ENCODE peak calls at places on chromosomes 4 and X, in ten cellular contexts. One of them, this sample, is unnamed.

GRCh38 chr4:68466185-68466584 is 18.9 kb downstream of the TMPRSS11E start:
- DNase-seq in SK-N-SH: no peak
- DNase-seq in K562: no peak
- DNase-seq in sigmoid colon: no peak
- DNase-seq in HCT116: peak
- DNase-seq in GM12892: no peak
- DNase-seq in H1: no peak
- DNase-seq in HepG2: no peak
- DNase-seq in breast epithelium: no peak
- DNase-seq in GM12891: no peak
- DNase-seq in this sample: no peak

GRCh38 chr4:107945809-107946208 is 14.5 kb downstream of the CYP2U1 start:
- DNase-seq in sigmoid colon: no peak
- DNase-seq in K562: no peak
- DNase-seq in H1: no peak
- DNase-seq in breast epithelium: no peak
- DNase-seq in HepG2: no peak
- DNase-seq in GM12892: no peak
- DNase-seq in GM12891: no peak
- DNase-seq in SK-N-SH: no peak
- DNase-seq in HCT116: no peak
- DNase-seq in this sample: no peak

GRCh38 chr4:88791274-88791673 is 93.6 kb upstream of the NAP1L5 start:
- DNase-seq in SK-N-SH: no peak
- DNase-seq in GM12891: no peak
- DNase-seq in HepG2: peak
- DNase-seq in K562: peak
- DNase-seq in HCT116: peak
- DNase-seq in H1: no peak
- DNase-seq in breast epithelium: no peak
- DNase-seq in sigmoid colon: no peak
- DNase-seq in GM12892: no peak
- DNase-seq in this sample: no peak

GRCh38 chr4:610411-611261 is 14.7 kb upstream of the PDE6B start:
- DNase-seq in H1: no peak
- DNase-seq in HCT116: no peak
- DNase-seq in sigmoid colon: no peak
- DNase-seq in K562: no peak
- DNase-seq in GM12891: no peak
- DNase-seq in breast epithelium: no peak
- DNase-seq in SK-N-SH: no peak
- DNase-seq in GM12892: no peak
- DNase-seq in HepG2: no peak
- DNase-seq in this sample: peak

GRCh38 chr4:183533698-183534097 is 28.8 kb downstream of the ING2 start:
- DNase-seq in GM12892: no peak
- DNase-seq in HCT116: no peak
- DNase-seq in breast epithelium: no peak
- DNase-seq in K562: peak
- DNase-seq in sigmoid colon: no peak
- DNase-seq in GM12891: no peak
- DNase-seq in HepG2: no peak
- DNase-seq in H1: no peak
- DNase-seq in SK-N-SH: no peak
- DNase-seq in this sample: no peak

GRCh38 chr4:39635023-39635422 is 3.6 kb downstream of the SMIM14 start:
- DNase-seq in GM12891: no peak
- DNase-seq in breast epithelium: no peak
- DNase-seq in HCT116: no peak
- DNase-seq in GM12892: no peak
- DNase-seq in sigmoid colon: no peak
- DNase-seq in K562: no peak
- DNase-seq in HepG2: no peak
- DNase-seq in SK-N-SH: no peak
- DNase-seq in H1: no peak
- DNase-seq in this sample: peak

GRCh38 chrX:13770013-13770412 is 35.5 kb downstream of the OFD1 start:
- DNase-seq in H1: no peak
- DNase-seq in sigmoid colon: no peak
- DNase-seq in GM12892: no peak
- DNase-seq in K562: no peak
- DNase-seq in SK-N-SH: no peak
- DNase-seq in HCT116: no peak
- DNase-seq in GM12891: no peak
- DNase-seq in breast epithelium: no peak
- DNase-seq in HepG2: no peak
- DNase-seq in this sample: no peak

GRCh38 chrX:47831788-47832187 is 4.9 kb upstream of the ZNF81 start:
- DNase-seq in HepG2: peak
- DNase-seq in breast epithelium: no peak
- DNase-seq in H1: peak
- DNase-seq in GM12891: no peak
- DNase-seq in SK-N-SH: peak
- DNase-seq in sigmoid colon: no peak
- DNase-seq in GM12892: peak
- DNase-seq in HCT116: peak
- DNase-seq in K562: peak
- DNase-seq in this sample: peak

GRCh38 chrX:150767475-150768131 is 74.4 kb downstream of the MTMR1 start:
- DNase-seq in K562: peak
- DNase-seq in sigmoid colon: no peak
- DNase-seq in SK-N-SH: no peak
- DNase-seq in GM12892: no peak
- DNase-seq in GM12891: no peak
- DNase-seq in breast epithelium: no peak
- DNase-seq in HCT116: no peak
- DNase-seq in HepG2: no peak
- DNase-seq in H1: no peak
- DNase-seq in this sample: no peak

GRCh38 chrX:116694046-116694445 is 231.3 kb upstream of the CT83 start:
- DNase-seq in breast epithelium: no peak
- DNase-seq in GM12892: no peak
- DNase-seq in SK-N-SH: no peak
- DNase-seq in K562: no peak
- DNase-seq in H1: no peak
- DNase-seq in GM12891: no peak
- DNase-seq in HepG2: no peak
- DNase-seq in HCT116: no peak
- DNase-seq in sigmoid colon: no peak
- DNase-seq in this sample: no peak

GRCh38 chrX:3638280-3638873 is 75.1 kb downstream of the PRKX start:
- DNase-seq in HCT116: peak
- DNase-seq in K562: peak
- DNase-seq in SK-N-SH: peak
- DNase-seq in H1: peak
- DNase-seq in GM12891: no peak
- DNase-seq in breast epithelium: no peak
- DNase-seq in HepG2: peak
- DNase-seq in GM12892: peak
- DNase-seq in sigmoid colon: no peak
- DNase-seq in this sample: peak

GRCh38 chrX:40266490-40267333 is 169.0 kb upstream of the BCOR start:
- DNase-seq in SK-N-SH: peak
- DNase-seq in sigmoid colon: peak
- DNase-seq in breast epithelium: peak
- DNase-seq in GM12891: peak
- DNase-seq in GM12892: peak
- DNase-seq in K562: peak
- DNase-seq in HCT116: peak
- DNase-seq in H1: peak
- DNase-seq in HepG2: peak
- DNase-seq in this sample: peak

GRCh38 chrX:40262641-40263560 is 165.1 kb upstream of the BCOR start:
- DNase-seq in SK-N-SH: no peak
- DNase-seq in GM12892: no peak
- DNase-seq in sigmoid colon: no peak
- DNase-seq in breast epithelium: no peak
- DNase-seq in K562: no peak
- DNase-seq in HepG2: peak
- DNase-seq in H1: no peak
- DNase-seq in GM12891: no peak
- DNase-seq in HCT116: peak
- DNase-seq in this sample: no peak

GRCh38 chrX:40268126-40268525 is 170.4 kb upstream of the BCOR start:
- DNase-seq in breast epithelium: no peak
- DNase-seq in HCT116: no peak
- DNase-seq in GM12891: no peak
- DNase-seq in K562: no peak
- DNase-seq in SK-N-SH: no peak
- DNase-seq in H1: no peak
- DNase-seq in GM12892: no peak
- DNase-seq in sigmoid colon: no peak
- DNase-seq in HepG2: no peak
- DNase-seq in this sample: no peak

GRCh38 chrX:40272141-40272540 is 174.4 kb upstream of the BCOR start:
- DNase-seq in K562: no peak
- DNase-seq in breast epithelium: no peak
- DNase-seq in H1: no peak
- DNase-seq in SK-N-SH: no peak
- DNase-seq in GM12892: no peak
- DNase-seq in HepG2: no peak
- DNase-seq in HCT116: no peak
- DNase-seq in GM12891: no peak
- DNase-seq in sigmoid colon: no peak
- DNase-seq in this sample: no peak

GRCh38 chrX:40267334-40268118 is 169.8 kb upstream of the BCOR start:
- DNase-seq in HCT116: no peak
- DNase-seq in H1: no peak
- DNase-seq in breast epithelium: no peak
- DNase-seq in GM12892: peak
- DNase-seq in GM12891: peak
- DNase-seq in sigmoid colon: peak
- DNase-seq in K562: no peak
- DNase-seq in SK-N-SH: no peak
- DNase-seq in HepG2: no peak
- DNase-seq in this sample: no peak
- TF ChIP-seq POLR2AphosphoS5 in HCT116: no peak
- TF ChIP-seq POLR2AphosphoS5 in H1: no peak
- TF ChIP-seq POLR2AphosphoS5 in breast epithelium: no peak
- TF ChIP-seq POLR2AphosphoS5 in GM12892: no peak
- TF ChIP-seq POLR2AphosphoS5 in GM12891: no peak
- TF ChIP-seq POLR2AphosphoS5 in sigmoid colon: no peak
- TF ChIP-seq POLR2AphosphoS5 in K562: no peak
- TF ChIP-seq POLR2AphosphoS5 in SK-N-SH: no peak
- TF ChIP-seq POLR2AphosphoS5 in HepG2: no peak
- TF ChIP-seq POLR2AphosphoS5 in this sample: no peak

GRCh38 chr4:18021720-18022571 is at the start of gene LCORL:
- DNase-seq in GM12892: peak
- DNase-seq in breast epithelium: peak
- DNase-seq in H1: peak
- DNase-seq in HepG2: peak
- DNase-seq in HCT116: peak
- DNase-seq in K562: peak
- DNase-seq in sigmoid colon: peak
- DNase-seq in SK-N-SH: peak
- DNase-seq in GM12891: peak
- DNase-seq in this sample: peak
- TF ChIP-seq POLR2AphosphoS5 in GM12892: no peak
- TF ChIP-seq POLR2AphosphoS5 in breast epithelium: peak
- TF ChIP-seq POLR2AphosphoS5 in H1: peak
- TF ChIP-seq POLR2AphosphoS5 in HepG2: peak
- TF ChIP-seq POLR2AphosphoS5 in HCT116: no peak
- TF ChIP-seq POLR2AphosphoS5 in K562: peak
- TF ChIP-seq POLR2AphosphoS5 in sigmoid colon: peak
- TF ChIP-seq POLR2AphosphoS5 in SK-N-SH: peak
- TF ChIP-seq POLR2AphosphoS5 in GM12891: peak
- TF ChIP-seq POLR2AphosphoS5 in this sample: peak

DNA sequence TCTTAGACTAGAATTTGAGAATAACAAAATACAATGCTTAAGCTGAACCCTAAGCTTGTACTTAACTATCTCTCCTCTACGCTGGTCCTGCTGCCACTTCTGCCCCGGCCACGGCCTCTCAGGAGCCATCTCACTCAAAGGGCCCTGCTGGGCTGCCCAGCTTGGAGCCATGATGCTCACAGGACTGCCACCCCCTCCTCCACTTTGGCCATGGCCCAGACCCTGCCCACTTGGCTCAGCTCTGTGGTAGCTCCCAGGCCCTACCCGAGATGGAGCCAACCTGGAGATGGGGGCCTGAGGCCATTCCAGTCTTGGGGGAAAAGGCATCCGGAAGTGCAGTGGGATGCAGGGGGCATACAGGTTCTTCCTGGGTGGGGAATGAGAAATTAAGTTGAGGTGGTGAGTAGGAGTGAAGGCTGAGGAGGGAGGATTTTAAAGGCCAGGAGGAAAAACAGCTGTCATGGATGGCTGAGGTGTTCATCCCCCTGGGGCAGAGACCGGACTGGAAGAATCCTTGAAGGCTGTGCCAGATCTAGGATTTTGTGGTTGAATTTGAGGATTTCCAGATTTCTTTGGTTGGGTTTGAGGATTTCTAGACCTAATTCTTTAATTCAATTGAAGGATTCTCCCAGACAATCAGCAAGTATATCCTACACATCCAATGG is 824 bp downstream of the SASH3 start:
- DNase-seq in GM12892: no peak
- DNase-seq in breast epithelium: no peak
- DNase-seq in HCT116: no peak
- DNase-seq in sigmoid colon: no peak
- DNase-seq in HepG2: no peak
- DNase-seq in GM12891: no peak
- DNase-seq in K562: no peak
- DNase-seq in H1: no peak
- DNase-seq in SK-N-SH: no peak
- DNase-seq in this sample: no peak
- TF ChIP-seq POLR2AphosphoS5 in GM12892: no peak
- TF ChIP-seq POLR2AphosphoS5 in breast epithelium: no peak
- TF ChIP-seq POLR2AphosphoS5 in HCT116: no peak
- TF ChIP-seq POLR2AphosphoS5 in sigmoid colon: no peak
- TF ChIP-seq POLR2AphosphoS5 in HepG2: no peak
- TF ChIP-seq POLR2AphosphoS5 in GM12891: no peak
- TF ChIP-seq POLR2AphosphoS5 in K562: no peak
- TF ChIP-seq POLR2AphosphoS5 in H1: no peak
- TF ChIP-seq POLR2AphosphoS5 in SK-N-SH: no peak
- TF ChIP-seq POLR2AphosphoS5 in this sample: no peak

DNA sequence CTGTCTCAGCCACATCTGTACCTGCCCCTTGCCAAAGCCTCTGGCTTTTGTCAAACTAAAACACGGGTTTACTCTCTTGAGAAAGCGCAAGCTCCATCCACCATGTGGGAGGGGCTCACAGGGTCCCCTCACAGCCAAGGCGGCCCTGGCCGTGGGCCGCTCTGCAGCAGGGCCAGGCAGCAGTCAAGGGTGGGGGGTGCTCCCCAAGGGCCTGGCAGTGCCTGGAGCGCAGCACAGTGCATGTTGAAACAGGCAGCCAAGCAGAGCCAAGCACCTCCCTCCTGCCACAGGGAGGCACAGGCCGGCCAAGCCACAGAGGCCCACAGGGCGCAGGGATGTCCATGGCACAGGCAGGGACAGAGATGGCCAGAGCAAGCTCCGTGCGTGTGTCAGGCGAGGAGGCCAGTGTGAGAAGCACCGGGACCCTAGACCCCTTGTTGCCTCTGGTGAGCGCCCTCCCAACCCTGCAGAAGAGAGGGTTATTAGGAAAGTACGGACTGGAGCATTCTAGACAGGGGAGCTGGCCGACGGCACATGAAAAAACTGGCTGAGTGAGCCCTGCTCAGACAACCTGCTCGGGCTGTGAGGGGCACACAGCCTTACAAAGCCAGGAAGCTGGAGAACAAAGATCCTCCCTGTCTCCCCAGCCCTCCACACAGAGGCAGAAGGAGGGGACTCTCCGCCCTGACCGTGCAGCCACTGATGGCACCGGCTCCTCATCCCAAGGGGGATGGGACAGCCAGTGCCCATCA is 39.0 kb downstream of the FAM53A start:
- DNase-seq in GM12891: no peak
- DNase-seq in H1: no peak
- DNase-seq in GM12892: no peak
- DNase-seq in HepG2: no peak
- DNase-seq in sigmoid colon: peak
- DNase-seq in SK-N-SH: peak
- DNase-seq in K562: no peak
- DNase-seq in HCT116: no peak
- DNase-seq in breast epithelium: no peak
- DNase-seq in this sample: peak
- TF ChIP-seq POLR2AphosphoS5 in GM12891: no peak
- TF ChIP-seq POLR2AphosphoS5 in H1: no peak
- TF ChIP-seq POLR2AphosphoS5 in GM12892: no peak
- TF ChIP-seq POLR2AphosphoS5 in HepG2: no peak
- TF ChIP-seq POLR2AphosphoS5 in sigmoid colon: peak
- TF ChIP-seq POLR2AphosphoS5 in SK-N-SH: no peak
- TF ChIP-seq POLR2AphosphoS5 in K562: no peak
- TF ChIP-seq POLR2AphosphoS5 in HCT116: no peak
- TF ChIP-seq POLR2AphosphoS5 in breast epithelium: no peak
- TF ChIP-seq POLR2AphosphoS5 in this sample: peak

This sample was measured in transverse colon.